ENCODE peak calls at places on chromosomes 2 and 18, in nine cellular contexts. W is prostate gland, Y is spleen, Z is HCT116, M is stomach, L is IMR-90, H is PC-9, A is ovary, S is psoas muscle. V is an unnamed sample.

GRCh38 chr2:172704072-172704936 is 31.3 kb upstream of the RAPGEF4 start:
- DNase-seq in W (no peak), Y (no peak), Z (no peak), M (no peak), L (peak; percentile 51), H (no peak), A (no peak), S (no peak), V (no peak)

GRCh38 chr2:122704109-122704563 is 948.7 kb downstream of the TSN start:
- DNase-seq in W (no peak), Y (no peak), Z (no peak), M (no peak), L (no peak), H (no peak), A (no peak), S (no peak), V (no peak)

GRCh38 chr18:42174909-42175308 is 219.9 kb downstream of the PIK3C3 start:
- DNase-seq in W (no peak), Y (no peak), Z (no peak), M (no peak), L (no peak), H (peak; percentile 38), A (no peak), S (no peak), V (no peak)

GRCh38 chr2:148981350-148981749 is 57.1 kb upstream of the LYPD6B start:
- DNase-seq in W (no peak), Y (no peak), Z (peak; percentile 6), M (no peak), L (no peak), H (no peak), A (no peak), S (no peak), V (no peak)

GRCh38 chr2:72210470-72210869 is 62.8 kb upstream of the CYP26B1 start:
- DNase-seq in W (no peak), Y (no peak), Z (no peak), M (no peak), L (no peak), H (no peak), A (no peak), S (no peak), V (no peak)

GRCh38 chr2:10985260-10985659 is 73.5 kb downstream of the KCNF1 start:
- DNase-seq in W (no peak), Y (peak; percentile 56), Z (no peak), M (no peak), L (no peak), H (no peak), A (no peak), S (no peak), V (no peak)

GRCh38 chr2:160076239-160076638 is 13.8 kb upstream of the PLA2R1 start:
- DNase-seq in W (no peak), Y (no peak), Z (no peak), M (no peak), L (no peak), H (no peak), A (no peak), S (no peak), V (no peak)

GRCh38 chr18:48228841-48229240 is 180.3 kb downstream of the ZBTB7C start:
- DNase-seq in W (no peak), Y (no peak), Z (no peak), M (no peak), L (no peak), H (no peak), A (no peak), S (no peak), V (no peak)

GRCh38 chr2:46520108-46520507 is 40.7 kb downstream of the TMEM247 start:
- DNase-seq in W (no peak), Y (no peak), Z (no peak), M (no peak), L (no peak), H (no peak), A (no peak), S (no peak), V (no peak)

GRCh38 chr2:236341066-236341465 is 76.9 kb upstream of the ASB18 start:
- DNase-seq in W (no peak), Y (no peak), Z (no peak), M (no peak), L (no peak), H (no peak), A (no peak), S (no peak), V (no peak)

GRCh38 chr2:122423934-122424333 is 668.5 kb downstream of the TSN start:
- DNase-seq in W (no peak), Y (no peak), Z (no peak), M (no peak), L (no peak), H (no peak), A (no peak), S (no peak), V (no peak)

DNA sequence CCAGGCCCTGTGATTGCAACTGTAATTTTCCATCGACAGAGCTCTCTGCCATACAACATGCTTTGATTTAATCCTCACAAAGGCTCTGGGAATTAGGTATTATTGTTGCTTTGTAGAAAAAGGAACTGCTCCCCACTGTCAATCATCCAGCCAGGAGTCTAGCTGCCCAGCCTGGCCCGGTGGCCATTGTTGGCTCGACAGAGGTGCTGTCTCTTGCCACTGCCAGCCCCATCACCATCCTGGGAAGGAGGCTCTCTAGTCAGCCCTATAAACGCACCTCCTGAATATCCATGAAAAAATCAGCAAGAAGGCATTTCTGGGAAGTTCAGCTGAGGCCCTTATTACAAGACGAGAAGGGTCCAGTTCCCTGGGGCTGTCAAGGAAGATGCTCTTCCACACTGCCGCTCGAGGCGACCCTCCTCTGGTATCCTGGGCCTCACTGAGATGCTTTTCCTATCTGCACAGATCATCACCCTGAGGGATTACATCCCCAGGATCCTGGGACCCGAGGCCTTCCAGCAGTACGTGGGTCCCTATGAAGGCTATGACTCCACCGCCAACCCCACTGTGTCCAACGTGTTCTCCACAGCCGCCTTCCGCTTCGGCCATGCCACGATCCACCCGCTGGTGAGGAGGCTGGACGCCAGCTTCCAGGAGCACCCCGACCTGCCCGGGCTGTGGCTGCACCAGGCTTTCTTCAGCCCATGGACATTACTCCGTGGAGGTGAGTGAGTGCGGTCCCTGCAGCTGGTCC is 71.0 kb downstream of the TPO start:
- DNase-seq in W (no peak), Y (peak; percentile 64), Z (no peak), M (peak; percentile 23), L (no peak), H (no peak), A (no peak), S (no peak), V (no peak)
- H3K27ac ChIP-seq in W (no peak overlapping the region), Y (no peak overlapping the region), Z (no peak overlapping the region), M (no peak overlapping the region), L (no peak overlapping the region), H (no peak overlapping the region), A (no peak overlapping the region), S (no peak overlapping the region), V (no peak overlapping the region)

GRCh38 chr18:75427603-75428002 is at the start of gene SMIM21:
- DNase-seq in W (no peak), Y (no peak), Z (no peak), M (no peak), L (no peak), H (no peak), A (no peak), S (no peak), V (no peak)

GRCh38 chr18:75428490-75428889 is 987 bp upstream of the SMIM21 start:
- DNase-seq in W (no peak), Y (no peak), Z (no peak), M (no peak), L (no peak), H (no peak), A (no peak), S (no peak), V (no peak)

GRCh38 chr18:75433098-75433497 is 5.6 kb upstream of the SMIM21 start:
- DNase-seq in W (no peak), Y (no peak), Z (no peak), M (no peak), L (no peak), H (no peak), A (no peak), S (no peak), V (no peak)

DNA sequence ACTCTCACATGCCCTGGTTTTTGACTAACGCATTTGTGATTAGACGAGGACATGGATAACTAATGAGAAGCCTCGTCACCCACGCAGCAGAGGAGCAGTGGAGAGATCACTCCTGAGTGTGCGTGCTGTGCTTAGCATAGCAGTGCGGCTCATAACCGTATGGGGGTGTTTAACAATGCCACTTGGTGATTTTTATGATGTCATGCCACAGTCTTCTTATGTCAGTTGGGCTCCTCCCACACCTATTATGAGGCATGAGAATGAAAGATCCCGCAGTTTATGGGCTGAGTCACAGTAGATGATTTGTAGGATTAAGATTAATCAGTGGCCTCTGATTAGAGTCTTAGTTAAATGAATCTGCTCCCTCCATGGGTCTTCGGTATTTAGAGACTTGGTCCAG is 2.5 kb upstream of the SMIM21 start:
- DNase-seq in W (no peak), Y (no peak), Z (no peak), M (no peak), L (no peak), H (no peak), A (no peak), S (no peak), V (no peak)
- H3K27me3 ChIP-seq in W (no peaks in the 10 kb centered on the region), Y (peaks cover 3% of the 10 kb centered on the region), Z (no peaks in the 10 kb centered on the region), M (peaks cover 14% of the 10 kb centered on the region), L (peaks cover 5% of the 10 kb centered on the region), H (peaks cover 92% of the 10 kb centered on the region), A (no peaks in the 10 kb centered on the region), S (no peaks in the 10 kb centered on the region), V (no peaks in the 10 kb centered on the region)

GRCh38 chr2:42337356-42337820 is 23.6 kb downstream of the COX7A2L start:
- DNase-seq in W (no peak), Y (no peak), Z (no peak), M (no peak), L (no peak), H (no peak), A (no peak), S (no peak), V (no peak)
- TF ChIP-seq CTCF in W (no peak), Y (no peak), Z (peak; percentile 11), M (no peak), L (no peak), H (peak; percentile 34), A (no peak), S (no peak), V (no peak)

DNA sequence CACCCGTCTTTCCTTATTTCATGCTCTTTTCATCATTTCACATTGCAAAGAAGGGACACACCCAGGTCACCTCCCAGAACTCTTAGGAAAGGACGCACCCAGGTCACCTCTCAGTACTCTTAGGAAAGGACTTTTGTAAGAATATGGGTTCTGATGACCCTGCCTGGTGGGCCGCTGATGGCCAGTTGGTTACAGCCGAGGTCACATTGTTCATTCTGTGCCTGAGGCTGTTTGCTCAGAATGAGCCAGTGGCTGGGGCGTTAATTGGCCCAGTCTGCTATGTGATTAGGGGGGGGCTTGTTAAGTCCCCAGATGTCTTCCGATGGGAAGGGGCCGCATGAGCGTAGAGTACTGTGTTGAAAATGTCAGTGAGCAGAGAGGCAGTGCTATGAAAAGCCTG is 9.4 kb downstream of the MLPH start:
- DNase-seq in W (no peak), Y (no peak), Z (no peak), M (no peak), L (no peak), H (no peak), A (no peak), S (no peak), V (no peak)
- H3K27ac ChIP-seq in W (peak overlapping the region; percentile 98), Y (no peak overlapping the region), Z (no peak overlapping the region), M (peak overlapping the region; percentile 86), L (no peak overlapping the region), H (peak overlapping the region; percentile 93), A (no peak overlapping the region), S (no peak overlapping the region), V (no peak overlapping the region)

DNA sequence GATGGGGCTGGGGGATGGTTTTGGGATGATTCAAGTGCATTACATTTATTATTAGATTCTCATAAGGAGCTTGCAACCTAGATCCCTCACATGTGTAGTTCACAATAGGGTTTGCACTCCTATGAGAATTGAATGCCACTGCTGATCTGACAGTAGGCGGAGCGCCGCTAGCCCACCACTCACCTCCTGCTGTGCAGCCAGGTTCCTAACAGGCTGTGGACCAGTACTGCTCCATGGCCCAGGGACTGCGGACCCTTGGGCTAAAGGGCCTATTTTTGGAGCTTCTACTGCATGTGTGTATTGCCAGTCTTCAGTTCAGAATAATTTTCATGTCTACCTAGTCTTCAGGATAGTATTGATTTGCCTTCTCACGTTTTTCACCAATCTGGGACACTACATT is 165.3 kb upstream of the TWIST2 start:
- DNase-seq in W (no peak), Y (no peak), Z (no peak), M (no peak), L (no peak), H (no peak), A (no peak), S (no peak), V (no peak)
- H3K27me3 ChIP-seq in W (no peaks in the 10 kb centered on the region), Y (no peaks in the 10 kb centered on the region), Z (no peaks in the 10 kb centered on the region), M (no peaks in the 10 kb centered on the region), L (no peaks in the 10 kb centered on the region), H (no peaks in the 10 kb centered on the region), A (no peaks in the 10 kb centered on the region), S (no peaks in the 10 kb centered on the region), V (no peaks in the 10 kb centered on the region)

V was measured in right lobe of liver.